ENCODE peak calls at places on chromosomes 5 and 9, in nine cellular contexts. U, B, T, Q, L, N, X, G and P are unnamed samples.

GRCh38 chr9:92507005-92507404 is 24.7 kb upstream of the ASPN start:
- DNase-seq in L (no peak), U (no peak), Q (no peak), X (no peak), G (no peak), N (peak), B (no peak), T (no peak), P (no peak)

GRCh38 chr9:114953917-114954316 is 23.5 kb upstream of the TNFSF8 start:
- DNase-seq in N (peak), G (no peak), X (peak), L (no peak), B (no peak), U (peak), Q (no peak), T (no peak), P (peak)

GRCh38 chr5:36398137-36398536 is 96.4 kb upstream of the RANBP3L start:
- DNase-seq in T (no peak), L (no peak), X (no peak), B (no peak), Q (no peak), N (no peak), U (peak), G (no peak), P (peak)

GRCh38 chr5:139551490-139551889 is 9.6 kb upstream of the UBE2D2 start:
- DNase-seq in G (no peak), Q (no peak), T (no peak), N (no peak), U (no peak), L (no peak), B (no peak), X (no peak), P (no peak)

GRCh38 chr5:15938961-15939360 is 240.6 kb downstream of the MARCHF11 start:
- DNase-seq in G (no peak), B (no peak), N (peak), U (peak), T (no peak), L (no peak), X (no peak), Q (no peak), P (peak)

GRCh38 chr9:1210954-1211353 is 160.8 kb downstream of the DMRT2 start:
- DNase-seq in X (no peak), N (peak), L (no peak), T (no peak), G (no peak), Q (no peak), U (peak), B (no peak), P (no peak)

GRCh38 chr5:10563940-10564837 is at the start of gene ANKRD33B:
- DNase-seq in G (peak), X (peak), U (peak), N (peak), B (peak), L (peak), T (peak), Q (peak), P (peak)

GRCh38 chr5:64834037-64834436 is 65.3 kb downstream of the CWC27 start:
- DNase-seq in N (no peak), X (no peak), Q (no peak), U (no peak), L (no peak), T (no peak), G (no peak), B (no peak), P (no peak)

GRCh38 chr5:79318935-79319614 is 83.1 kb downstream of the JMY start:
- DNase-seq in T (no peak), N (peak), U (peak), Q (no peak), L (no peak), X (no peak), G (no peak), B (no peak), P (peak)